ENCODE peak calls at places on chromosomes 3 and 15, in five cellular contexts. O is fibroblast of pulmonary artery, I is endodermal cell, W is heart left ventricle, J is neural progenitor cell. K is an unnamed sample.

GRCh38 chr3:186596568-186597287 is 16.1 kb upstream of the AHSG start:
- DNase-seq in O (peak; percentile 44), I (peak; percentile 77), W (no peak), J (peak; percentile 48), K (no peak)

GRCh38 chr15:41698779-41699178 is 38.6 kb downstream of the MGA start:
- DNase-seq in W (no peak), J (no peak), O (no peak), I (no peak), K (peak; percentile 2)

GRCh38 chr3:171390531-171390930 is 69.7 kb downstream of the TNIK start:
- DNase-seq in O (no peak), J (no peak), I (no peak), W (no peak), K (no peak)

GRCh38 chr3:58379351-58380073 is 46.8 kb downstream of the PXK start:
- DNase-seq in W (no peak), J (no peak), O (no peak), I (no peak), K (no peak)

GRCh38 chr3:50453907-50454306 is 49.5 kb downstream of the CACNA2D2 start:
- DNase-seq in O (no peak), W (no peak), J (peak; percentile 46), I (no peak), K (no peak)

GRCh38 chr3:43747641-43748040 is 56.9 kb downstream of the ABHD5 start:
- DNase-seq in I (peak; percentile 46), O (no peak), J (no peak), W (no peak), K (no peak)

GRCh38 chr3:85846940-85847339 is 888.2 kb downstream of the CADM2 start:
- DNase-seq in J (no peak), O (no peak), I (no peak), W (no peak), K (no peak)

GRCh38 chr3:59212128-59212764 is 162.4 kb upstream of the CFAP20DC start:
- DNase-seq in I (no peak), O (peak; percentile 53), J (peak; percentile 62), W (no peak), K (peak; percentile 15)

GRCh38 chr15:36905908-36906307 is 194.4 kb downstream of the MEIS2 start:
- DNase-seq in W (no peak), J (peak; percentile 33), I (no peak), O (peak; percentile 87), K (no peak)

GRCh38 chr3:122246214-122246613 is 62.7 kb downstream of the CASR start:
- DNase-seq in W (no peak), I (no peak), J (no peak), O (no peak), K (no peak)

GRCh38 chr3:125053304-125053699 is 2.5 kb downstream of the HEG1 start:
- DNase-seq in O (no peak), I (no peak), W (no peak), J (no peak), K (no peak)

GRCh38 chr3:102180291-102180931 is 254.4 kb upstream of the ZPLD1 start:
- DNase-seq in W (peak; percentile 24), I (no peak), O (peak; percentile 95), J (no peak), K (no peak)

GRCh38 chr3:187165144-187165543 is 25.8 kb upstream of the RPL39L start:
- DNase-seq in O (peak; percentile 74), W (no peak), I (peak; percentile 81), J (peak; percentile 79), K (peak; percentile 41)

GRCh38 chr3:157226173-157226847 is 66.4 kb upstream of the CCNL1 start:
- DNase-seq in W (no peak), J (no peak), O (peak; percentile 42), I (no peak), K (no peak)

GRCh38 chr3:177110308-177111254 is 86.7 kb downstream of the TBL1XR1 start:
- DNase-seq in I (no peak), W (no peak), J (no peak), O (no peak), K (no peak)

GRCh38 chr3:104582092-104582491 is 784.6 kb upstream of the ALCAM start:
- DNase-seq in O (no peak), I (no peak), W (no peak), J (no peak), K (no peak)

GRCh38 chr3:58723197-58723596 is 56.6 kb upstream of the FAM3D start:
- DNase-seq in J (no peak), O (peak; percentile 6), I (no peak), W (no peak), K (no peak)

GRCh38 chr3:66297260-66297863 is 76.6 kb downstream of the SLC25A26 start:
- DNase-seq in I (no peak), W (no peak), J (no peak), O (peak; percentile 25), K (no peak)

GRCh38 chr3:5016218-5017161 is 37.3 kb downstream of the BHLHE40 start:
- DNase-seq in I (peak; percentile 82), J (no peak), O (peak; percentile 68), W (peak; percentile 50), K (no peak)

GRCh38 chr15:42692997-42693396 is 43.9 kb downstream of the CDAN1 start:
- DNase-seq in J (no peak), I (no peak), W (no peak), O (no peak), K (no peak)

GRCh38 chr3:71958533-71958932 is 173.6 kb upstream of the PROK2 start:
- DNase-seq in I (no peak), J (no peak), O (no peak), W (no peak), K (no peak)

GRCh38 chr3:133874344-133874743 is 21.3 kb downstream of the RAB6B start:
- DNase-seq in J (no peak), O (no peak), I (no peak), W (no peak), K (no peak)

GRCh38 chr3:127682576-127682975 is 9.8 kb downstream of the ABTB1 start:
- DNase-seq in O (no peak), J (no peak), I (peak; percentile 72), W (no peak), K (no peak)

GRCh38 chr15:89116404-89116803 is 28.1 kb downstream of the ABHD2 start:
- DNase-seq in I (no peak), O (no peak), W (peak; percentile 48), J (no peak), K (no peak)

GRCh38 chr3:2568929-2569328 is 470.3 kb downstream of the CNTN4 start:
- DNase-seq in O (no peak), W (no peak), I (no peak), J (no peak), K (no peak)

GRCh38 chr3:4271834-4272233 is 31.3 kb upstream of the SETMAR start:
- DNase-seq in O (peak; percentile 32), W (no peak), J (peak; percentile 58), I (no peak), K (peak; percentile 11)

GRCh38 chr3:56700136-56700535 is 17.1 kb upstream of the TASOR start:
- DNase-seq in J (no peak), O (no peak), W (no peak), I (peak; percentile 58), K (no peak)

GRCh38 chr15:40469776-40470390 is 901 bp upstream of the CHST14 start:
- DNase-seq in O (no peak), J (no peak), I (no peak), W (no peak), K (no peak)

GRCh38 chr3:128702391-128702790 is 23.6 kb upstream of the RAB7A start:
- DNase-seq in I (no peak), O (no peak), W (no peak), J (no peak), K (no peak)

GRCh38 chr3:106728315-106728821 is 648.9 kb upstream of the CCDC54 start:
- DNase-seq in O (peak; percentile 98), W (no peak), I (no peak), J (no peak), K (peak; percentile 62)

GRCh38 chr3:53190659-53191058 is 29.6 kb downstream of the PRKCD start:
- DNase-seq in J (no peak), W (no peak), I (no peak), O (no peak), K (no peak)

GRCh38 chr3:24496529-24497482 is 2.2 kb upstream of the THRB start:
- DNase-seq in W (peak; percentile 76), O (peak; percentile 69), I (peak; percentile 92), J (peak; percentile 74), K (peak; percentile 41)
- TF ChIP-seq CTCF in W (peak; percentile 45), O (peak; percentile 41), I (peak; percentile 82), J (peak; percentile 59), K (peak; percentile 67)

GRCh38 chr3:182698078-182698477 is 95.2 kb upstream of the ATP11B start:
- DNase-seq in J (no peak), I (no peak), O (no peak), W (no peak), K (no peak)
- TF ChIP-seq CTCF in J (no peak), I (peak; percentile 19), O (no peak), W (no peak), K (no peak)

GRCh38 chr3:31724681-31725080 is 192.0 kb downstream of the STT3B start:
- DNase-seq in J (peak; percentile 41), W (no peak), I (no peak), O (peak; percentile 30), K (no peak)
- TF ChIP-seq CTCF in J (peak; percentile 49), W (no peak), I (peak; percentile 78), O (peak; percentile 44), K (peak; percentile 23)

GRCh38 chr3:10890665-10891064 is 74.6 kb downstream of the SLC6A11 start:
- DNase-seq in J (no peak), I (no peak), O (no peak), W (no peak), K (no peak)

GRCh38 chr3:10889206-10889960 is 73.4 kb downstream of the SLC6A11 start:
- DNase-seq in O (no peak), J (no peak), W (no peak), I (no peak), K (no peak)

GRCh38 chr3:10892622-10893021 is 76.6 kb downstream of the SLC6A11 start:
- DNase-seq in O (no peak), W (no peak), I (no peak), J (no peak), K (no peak)

GRCh38 chr3:10887015-10887414 is 71.0 kb downstream of the SLC6A11 start:
- DNase-seq in W (no peak), J (no peak), O (no peak), I (no peak), K (no peak)

DNA sequence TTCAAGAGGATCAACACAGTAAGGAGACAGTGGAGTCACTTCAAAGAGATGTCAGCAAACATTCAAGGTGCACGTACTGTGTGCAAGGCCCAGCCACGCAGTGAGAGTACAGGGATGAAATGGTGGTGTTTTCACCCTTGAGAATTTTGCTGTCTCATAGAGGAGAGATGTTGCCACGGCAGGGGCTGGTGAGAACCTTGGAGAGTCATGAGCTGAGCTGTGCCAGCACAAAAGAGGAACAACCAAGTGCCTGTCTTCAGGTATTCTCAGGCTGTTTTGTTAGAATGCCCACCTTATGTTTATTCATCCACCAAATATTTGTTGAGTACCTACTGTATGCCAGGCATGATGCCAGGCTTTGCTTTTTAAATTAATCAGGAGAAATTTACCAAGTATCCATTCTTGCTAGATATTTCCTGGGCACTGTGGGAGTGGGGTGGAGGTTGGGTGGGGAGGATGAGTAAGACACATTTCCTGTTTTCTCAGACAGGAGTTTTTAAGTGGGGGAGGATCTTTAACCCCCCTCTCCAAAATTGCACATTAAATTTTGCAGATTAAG is 72.6 kb downstream of the SLC6A11 start:
- DNase-seq in J (no peak), W (no peak), I (no peak), O (no peak), K (no peak)
- TF ChIP-seq CTCF in J (no peak), W (no peak), I (no peak), O (no peak), K (no peak)